ENCODE peak calls at places on chromosome 10, in five cellular contexts. M is EL, R is endothelial cell, H is islet precursor cell, J is NCI-H1417. Z is an unnamed sample.

GRCh38 chr10:97599272-97599619 is 9.7 kb downstream of the C10orf62 start:
- DNase-seq in R (no peak), J (no peak), M (no peak), H (no peak), Z (no peak)

GRCh38 chr10:101650841-101651240 is 44.1 kb downstream of the FBXW4 start:
- DNase-seq in H (no peak), J (no peak), M (no peak), R (no peak), Z (no peak)

GRCh38 chr10:132397036-132397541 is at the start of gene PWWP2B:
- DNase-seq in M (peak), J (peak), H (no peak), R (peak), Z (no peak)

GRCh38 chr10:32985781-32986350 is 27.8 kb upstream of the ITGB1 start:
- DNase-seq in J (no peak), H (no peak), M (peak), R (no peak), Z (no peak)

GRCh38 chr10:29007370-29007747 is 281.5 kb upstream of the LYZL1 start:
- DNase-seq in J (no peak), M (no peak), H (no peak), R (no peak), Z (no peak)

GRCh38 chr10:17354781-17355180 is 99.6 kb downstream of the ST8SIA6 start:
- DNase-seq in J (no peak), H (no peak), R (no peak), M (peak), Z (no peak)

GRCh38 chr10:125064681-125065492 is 95.5 kb downstream of the CTBP2 start:
- DNase-seq in R (no peak), J (no peak), M (peak), H (peak), Z (no peak)

GRCh38 chr10:103576862-103577261 is 83.4 kb downstream of the NEURL1 start:
- DNase-seq in H (no peak), M (no peak), R (no peak), J (no peak), Z (peak)

GRCh38 chr10:21401196-21401595 is 124.3 kb downstream of the SKIDA1 start:
- DNase-seq in J (no peak), H (no peak), M (peak), R (no peak), Z (no peak)

GRCh38 chr10:91551856-91552255 is 81.0 kb downstream of the PPP1R3C start:
- DNase-seq in J (no peak), R (peak), H (peak), M (peak), Z (peak)

GRCh38 chr10:69911571-69912528 is 110.1 kb downstream of the COL13A1 start:
- DNase-seq in J (no peak), R (peak), M (no peak), H (no peak), Z (no peak)

GRCh38 chr10:77925795-77926565 is 575 bp downstream of the DLG5 start:
- DNase-seq in J (peak), R (peak), M (peak), H (peak), Z (peak)

GRCh38 chr10:126203746-126204145 is 184.5 kb downstream of the ADAM12 start:
- DNase-seq in R (no peak), H (no peak), M (no peak), J (no peak), Z (no peak)

GRCh38 chr10:69648461-69648860 is 18.4 kb downstream of the FAM241B start:
- DNase-seq in H (no peak), M (no peak), R (no peak), J (no peak), Z (no peak)

GRCh38 chr10:102367441-102367840 is 28.1 kb upstream of the NFKB2 start:
- DNase-seq in J (no peak), H (no peak), R (no peak), M (peak), Z (no peak)

GRCh38 chr10:63591600-63592379 is 70.6 kb downstream of the REEP3 start:
- DNase-seq in M (no peak), R (no peak), J (no peak), H (no peak), Z (no peak)

GRCh38 chr10:68474021-68474420 is 2.2 kb upstream of the DNA2 start:
- DNase-seq in R (no peak), J (no peak), H (no peak), M (no peak), Z (no peak)

GRCh38 chr10:26334932-26335573 is 103.1 kb upstream of the APBB1IP start:
- DNase-seq in M (peak), H (peak), J (peak), R (peak), Z (peak)

GRCh38 chr10:12484945-12485805 is 135.8 kb downstream of the CAMK1D start:
- DNase-seq in H (no peak), J (peak), M (peak), R (no peak), Z (no peak)

GRCh38 chr10:69398466-69398865 is 18.3 kb downstream of the TACR2 start:
- DNase-seq in J (no peak), M (no peak), R (no peak), H (no peak), Z (no peak)

Z was measured in NCI-H1092 treated with DMSO at 0.1 percent for 48 hours.